ENCODE peak calls at places on chromosome 21, in four cellular contexts. One of them, this sample, is unnamed.

GRCh38 chr21:35924714-35925301 is 135.5 kb downstream of the SETD4 start:
- DNase-seq in mucosa of descending colon: no peak
- DNase-seq in left lung: no peak
- DNase-seq in neuronal stem cell: no peak
- DNase-seq in this sample: no peak

GRCh38 chr21:23016617-23017016 is 2018.4 kb downstream of the NCAM2 start:
- DNase-seq in mucosa of descending colon: no peak
- DNase-seq in left lung: no peak
- DNase-seq in neuronal stem cell: no peak
- DNase-seq in this sample: no peak

GRCh38 chr21:32702702-32703101 is 25.1 kb downstream of the SYNJ1 start:
- DNase-seq in mucosa of descending colon: no peak
- DNase-seq in left lung: no peak
- DNase-seq in neuronal stem cell: no peak
- DNase-seq in this sample: no peak

GRCh38 chr21:28239345-28239744 is 753.3 kb downstream of the LTN1 start:
- DNase-seq in mucosa of descending colon: no peak
- DNase-seq in left lung: no peak
- DNase-seq in neuronal stem cell: no peak
- DNase-seq in this sample: no peak

GRCh38 chr21:32347351-32347750 is 45.5 kb downstream of the URB1 start:
- DNase-seq in mucosa of descending colon: no peak
- DNase-seq in left lung: no peak
- DNase-seq in neuronal stem cell: no peak
- DNase-seq in this sample: no peak

GRCh38 chr21:16145479-16145878 is 415.7 kb downstream of the USP25 start:
- DNase-seq in mucosa of descending colon: no peak
- DNase-seq in left lung: peak; percentile 36
- DNase-seq in neuronal stem cell: no peak
- DNase-seq in this sample: no peak

GRCh38 chr21:15080504-15080903 is 15.7 kb upstream of the NRIP1 start:
- DNase-seq in mucosa of descending colon: no peak
- DNase-seq in left lung: no peak
- DNase-seq in neuronal stem cell: no peak
- DNase-seq in this sample: no peak

GRCh38 chr21:27825035-27825434 is 858.1 kb upstream of the ADAMTS5 start:
- DNase-seq in mucosa of descending colon: no peak
- DNase-seq in left lung: peak; percentile 3
- DNase-seq in neuronal stem cell: no peak
- DNase-seq in this sample: no peak

GRCh38 chr21:21406918-21407317 is 408.7 kb downstream of the NCAM2 start:
- DNase-seq in mucosa of descending colon: no peak
- DNase-seq in left lung: no peak
- DNase-seq in neuronal stem cell: no peak
- DNase-seq in this sample: no peak

GRCh38 chr21:36207577-36208320 is 51.1 kb downstream of the DOP1B start:
- DNase-seq in mucosa of descending colon: no peak
- DNase-seq in left lung: no peak
- DNase-seq in neuronal stem cell: no peak
- DNase-seq in this sample: no peak

GRCh38 chr21:26587621-26588260 is 14.7 kb upstream of the CYYR1 start:
- DNase-seq in mucosa of descending colon: no peak
- DNase-seq in left lung: no peak
- DNase-seq in neuronal stem cell: no peak
- DNase-seq in this sample: no peak

GRCh38 chr21:26351661-26352060 is 181.1 kb upstream of the APP start:
- DNase-seq in mucosa of descending colon: no peak
- DNase-seq in left lung: no peak
- DNase-seq in neuronal stem cell: no peak
- DNase-seq in this sample: no peak

GRCh38 chr21:31351973-31352372 is 7.9 kb upstream of the TIAM1 start:
- DNase-seq in mucosa of descending colon: no peak
- DNase-seq in left lung: no peak
- DNase-seq in neuronal stem cell: no peak
- DNase-seq in this sample: no peak

GRCh38 chr21:31128234-31128633 is 90.0 kb upstream of the KRTAP19-8 start:
- DNase-seq in mucosa of descending colon: no peak
- DNase-seq in left lung: no peak
- DNase-seq in neuronal stem cell: no peak
- DNase-seq in this sample: no peak

GRCh38 chr21:16117851-16118592 is 388.2 kb downstream of the USP25 start:
- DNase-seq in mucosa of descending colon: no peak
- DNase-seq in left lung: no peak
- DNase-seq in neuronal stem cell: no peak
- DNase-seq in this sample: no peak

GRCh38 chr21:31530364-31530763 is 129.1 kb upstream of the SOD1 start:
- DNase-seq in mucosa of descending colon: no peak
- DNase-seq in left lung: no peak
- DNase-seq in neuronal stem cell: no peak
- DNase-seq in this sample: no peak

GRCh38 chr21:15431053-15431452 is 298.7 kb upstream of the USP25 start:
- DNase-seq in mucosa of descending colon: no peak
- DNase-seq in left lung: no peak
- DNase-seq in neuronal stem cell: no peak
- DNase-seq in this sample: no peak

GRCh38 chr21:14942801-14943490 is 121.9 kb downstream of the NRIP1 start:
- DNase-seq in mucosa of descending colon: no peak
- DNase-seq in left lung: no peak
- DNase-seq in neuronal stem cell: no peak
- DNase-seq in this sample: no peak

GRCh38 chr21:36254106-36254941 is 65.7 kb upstream of the MORC3 start:
- DNase-seq in mucosa of descending colon: no peak
- DNase-seq in left lung: no peak
- DNase-seq in neuronal stem cell: no peak
- DNase-seq in this sample: no peak

GRCh38 chr21:35953570-35953969 is 106.8 kb downstream of the SETD4 start:
- DNase-seq in mucosa of descending colon: no peak
- DNase-seq in left lung: no peak
- DNase-seq in neuronal stem cell: no peak
- DNase-seq in this sample: peak; percentile 42

GRCh38 chr21:16535100-16535418 is 805.3 kb downstream of the USP25 start:
- DNase-seq in mucosa of descending colon: peak; percentile 53
- DNase-seq in left lung: no peak
- DNase-seq in neuronal stem cell: no peak
- DNase-seq in this sample: peak; percentile 54

GRCh38 chr21:35940074-35940927 is 120.0 kb downstream of the SETD4 start:
- DNase-seq in mucosa of descending colon: no peak
- DNase-seq in left lung: no peak
- DNase-seq in neuronal stem cell: peak; percentile 71
- DNase-seq in this sample: peak; percentile 46

GRCh38 chr21:28018741-28019669 is 973.7 kb downstream of the LTN1 start:
- DNase-seq in mucosa of descending colon: no peak
- DNase-seq in left lung: peak; percentile 31
- DNase-seq in neuronal stem cell: no peak
- DNase-seq in this sample: no peak

GRCh38 chr21:36097427-36098230 is 27.8 kb downstream of the CBR1 start:
- DNase-seq in mucosa of descending colon: no peak
- DNase-seq in left lung: no peak
- DNase-seq in neuronal stem cell: no peak
- DNase-seq in this sample: no peak

GRCh38 chr21:31181089-31181757 is 142.9 kb upstream of the KRTAP19-8 start:
- DNase-seq in mucosa of descending colon: no peak
- DNase-seq in left lung: no peak
- DNase-seq in neuronal stem cell: no peak
- DNase-seq in this sample: no peak

GRCh38 chr21:14959343-14959742 is 105.5 kb downstream of the NRIP1 start:
- DNase-seq in mucosa of descending colon: no peak
- DNase-seq in left lung: no peak
- DNase-seq in neuronal stem cell: no peak
- DNase-seq in this sample: no peak

GRCh38 chr21:41752231-41752681 is 14.6 kb downstream of the RIPK4 start:
- DNase-seq in mucosa of descending colon: peak; percentile 32
- DNase-seq in left lung: no peak
- DNase-seq in neuronal stem cell: no peak
- DNase-seq in this sample: no peak
- H3K4me1 ChIP-seq in mucosa of descending colon: no peaks in the 10 kb centered on the region
- H3K4me1 ChIP-seq in left lung: peaks cover 8% of the 10 kb centered on the region
- H3K4me1 ChIP-seq in neuronal stem cell: peaks cover 48% of the 10 kb centered on the region
- H3K4me1 ChIP-seq in this sample: peaks cover 19% of the 10 kb centered on the region

DNA sequence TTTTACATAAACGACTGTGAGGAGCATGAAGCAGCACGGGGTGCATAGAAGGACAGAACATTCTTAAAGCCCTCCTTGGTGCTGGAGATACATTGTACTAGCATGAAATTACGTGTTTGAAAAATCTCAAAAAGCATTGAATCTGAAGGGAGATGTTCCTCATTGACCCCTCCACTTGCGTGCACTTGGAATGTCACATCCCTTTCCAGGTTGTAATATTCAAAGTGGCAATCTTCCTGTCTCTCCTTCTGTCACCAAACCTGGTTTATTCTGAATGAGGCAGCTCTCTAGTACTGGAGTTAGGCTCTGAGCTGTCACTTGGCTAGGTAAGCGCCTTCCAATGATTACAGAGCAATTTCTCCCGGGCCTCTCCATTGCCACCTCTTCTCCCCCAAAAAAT is 901 bp downstream of the DSCAM start:
- DNase-seq in mucosa of descending colon: no peak
- DNase-seq in left lung: no peak
- DNase-seq in neuronal stem cell: no peak
- DNase-seq in this sample: no peak
- H3K4me1 ChIP-seq in mucosa of descending colon: no peaks in the 10 kb centered on the region
- H3K4me1 ChIP-seq in left lung: no peaks in the 10 kb centered on the region
- H3K4me1 ChIP-seq in neuronal stem cell: no peaks in the 10 kb centered on the region
- H3K4me1 ChIP-seq in this sample: no peaks in the 10 kb centered on the region

DNA sequence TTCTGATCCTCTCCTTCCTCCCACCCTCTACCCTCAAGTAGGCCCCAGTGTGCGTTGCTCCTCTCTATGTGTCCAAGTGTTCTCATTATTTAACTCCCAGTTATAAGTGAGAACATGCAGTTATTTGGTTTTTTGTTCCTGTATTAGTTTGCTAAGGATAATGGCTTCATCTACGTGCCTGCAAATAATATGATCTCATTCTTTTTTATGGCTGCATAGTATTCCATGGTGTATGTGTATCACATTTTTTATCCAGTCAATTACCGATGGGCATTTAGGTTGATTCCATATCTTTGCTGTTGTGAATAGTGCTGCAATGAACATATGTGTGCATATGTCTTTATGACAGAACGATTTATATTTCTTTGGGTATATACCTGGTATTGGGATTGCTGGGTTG is 116.7 kb downstream of the ETS2 start:
- DNase-seq in mucosa of descending colon: no peak
- DNase-seq in left lung: no peak
- DNase-seq in neuronal stem cell: no peak
- DNase-seq in this sample: no peak
- H3K4me1 ChIP-seq in mucosa of descending colon: peaks cover 6% of the 10 kb centered on the region
- H3K4me1 ChIP-seq in left lung: peaks cover 13% of the 10 kb centered on the region
- H3K4me1 ChIP-seq in neuronal stem cell: no peaks in the 10 kb centered on the region
- H3K4me1 ChIP-seq in this sample: no peaks in the 10 kb centered on the region

DNA sequence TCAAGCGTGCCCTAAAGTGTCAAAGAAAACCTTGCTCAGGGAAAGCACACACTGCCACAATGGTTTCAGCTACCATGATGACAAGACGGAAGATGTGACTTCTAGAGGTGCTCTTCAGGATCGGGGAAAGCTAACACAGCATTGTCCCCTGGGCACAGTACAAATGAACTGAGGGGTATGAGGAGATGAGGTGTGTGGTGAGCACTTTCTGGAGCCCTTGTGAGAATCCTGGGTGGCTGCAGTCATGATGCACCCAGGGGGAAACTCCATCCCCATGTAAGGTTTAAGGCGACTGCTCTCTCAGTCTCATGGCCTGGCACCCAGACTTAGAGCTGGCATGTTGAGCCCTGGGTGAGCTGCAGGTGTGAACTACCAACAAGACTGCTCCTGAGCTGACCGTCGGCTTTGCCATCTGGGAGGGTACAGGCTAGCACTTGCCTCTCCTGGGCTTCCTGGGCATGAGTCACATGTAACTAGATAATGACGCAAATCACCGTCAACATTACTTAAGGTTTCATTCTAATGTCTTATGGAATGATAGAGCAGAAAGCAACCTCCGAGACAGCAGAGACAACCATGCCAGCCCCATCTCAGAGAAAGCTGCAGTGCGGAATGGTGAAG is 144.6 kb downstream of the CLIC6 start:
- DNase-seq in mucosa of descending colon: peak; percentile 42
- DNase-seq in left lung: peak; percentile 40
- DNase-seq in neuronal stem cell: no peak
- DNase-seq in this sample: peak; percentile 38
- H3K4me1 ChIP-seq in mucosa of descending colon: peaks cover 17% of the 10 kb centered on the region
- H3K4me1 ChIP-seq in left lung: no peaks in the 10 kb centered on the region
- H3K4me1 ChIP-seq in neuronal stem cell: no peaks in the 10 kb centered on the region
- H3K4me1 ChIP-seq in this sample: no peaks in the 10 kb centered on the region

GRCh38 chr21:25171438-25171837 is 435.8 kb downstream of the MRPL39 start:
- DNase-seq in mucosa of descending colon: no peak
- DNase-seq in left lung: no peak
- DNase-seq in neuronal stem cell: no peak
- DNase-seq in this sample: no peak

GRCh38 chr21:25170681-25171080 is 436.6 kb downstream of the MRPL39 start:
- DNase-seq in mucosa of descending colon: no peak
- DNase-seq in left lung: no peak
- DNase-seq in neuronal stem cell: no peak
- DNase-seq in this sample: no peak

GRCh38 chr21:25169370-25169769 is 437.9 kb downstream of the MRPL39 start:
- DNase-seq in mucosa of descending colon: no peak
- DNase-seq in left lung: no peak
- DNase-seq in neuronal stem cell: no peak
- DNase-seq in this sample: no peak
- H3K4me1 ChIP-seq in mucosa of descending colon: no peaks in the 10 kb centered on the region
- H3K4me1 ChIP-seq in left lung: no peaks in the 10 kb centered on the region
- H3K4me1 ChIP-seq in neuronal stem cell: no peaks in the 10 kb centered on the region
- H3K4me1 ChIP-seq in this sample: no peaks in the 10 kb centered on the region

DNA sequence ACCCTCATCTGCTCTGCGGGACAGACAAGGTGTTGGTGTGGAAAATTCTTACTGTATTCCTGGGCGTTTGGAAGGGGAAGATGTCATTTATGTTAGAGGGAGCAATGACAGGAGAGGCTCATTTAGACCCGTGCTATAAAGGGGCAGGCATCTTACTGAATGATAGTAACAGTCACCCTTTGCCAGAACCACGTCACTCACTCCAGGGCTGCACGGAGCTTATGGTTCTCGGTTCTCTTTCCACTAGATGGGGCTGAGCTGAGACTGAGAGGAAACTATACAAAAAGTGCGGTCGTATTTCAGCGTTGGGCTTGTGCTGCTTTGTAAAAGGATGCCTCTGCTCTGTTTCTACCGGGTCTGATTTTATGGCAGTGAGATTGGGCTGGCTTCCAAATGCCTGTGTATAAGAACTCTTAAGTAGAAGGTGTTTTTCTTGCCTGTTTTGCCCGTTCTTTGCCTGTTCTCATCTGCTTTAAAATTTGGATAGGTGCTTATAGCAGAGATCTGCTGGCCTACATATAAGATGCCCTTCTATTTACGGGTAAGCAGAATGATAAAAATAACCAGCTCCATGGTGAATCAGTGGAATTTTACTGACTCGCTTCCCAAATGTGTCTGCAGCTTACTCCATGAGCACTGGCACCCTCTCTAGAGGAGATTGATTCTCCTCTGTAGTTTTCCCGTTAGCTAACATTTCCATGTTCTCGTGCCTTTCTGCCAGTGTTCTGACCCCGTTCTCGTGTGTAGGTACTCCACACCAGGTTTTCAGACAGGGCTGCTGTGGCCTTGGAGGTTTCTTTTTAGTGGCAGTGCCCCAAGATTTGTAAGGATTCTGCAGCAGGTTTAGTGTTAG is 55.9 kb downstream of the MRPS6 start:
- DNase-seq in mucosa of descending colon: no peak
- DNase-seq in left lung: no peak
- DNase-seq in neuronal stem cell: peak; percentile 42
- DNase-seq in this sample: peak; percentile 69
- H3K4me1 ChIP-seq in mucosa of descending colon: peaks cover 5% of the 10 kb centered on the region
- H3K4me1 ChIP-seq in left lung: peaks cover 17% of the 10 kb centered on the region
- H3K4me1 ChIP-seq in neuronal stem cell: peaks cover 42% of the 10 kb centered on the region
- H3K4me1 ChIP-seq in this sample: no peaks in the 10 kb centered on the region

This sample was measured in prostate gland.